ENCODE peak calls at places on chromosome 14, in eight cellular contexts. One of them, this sample, is unnamed.

GRCh38 chr14:32940066-32940651 is 1.5 kb downstream of the NPAS3 start:
- DNase-seq in RPMI7951: peak; percentile 29
- DNase-seq in T follicular helper cell: no peak
- DNase-seq in RWPE1: no peak
- DNase-seq in NCI-H1694 treated with DMSO at 0.1 percent for 48 hours: peak; percentile 20
- DNase-seq in HT1080: peak; percentile 45
- DNase-seq in AML-193: no peak
- DNase-seq in stimulated activated CD8-positive, alpha-beta memory T cell treated with anti-CD3 and anti-CD28 coated beads, Interleukin-7, amount 100 ng/mL, for 1 hour: no peak
- DNase-seq in this sample: no peak

GRCh38 chr14:22689186-22689585 is 45.0 kb upstream of the OR6J1 start:
- DNase-seq in RPMI7951: peak; percentile 98
- DNase-seq in T follicular helper cell: no peak
- DNase-seq in RWPE1: peak; percentile 83
- DNase-seq in AML-193: peak; percentile 3
- DNase-seq in HT1080: peak; percentile 99
- DNase-seq in stimulated activated CD8-positive, alpha-beta memory T cell treated with anti-CD3 and anti-CD28 coated beads, Interleukin-7, amount 100 ng/mL, for 1 hour: no peak
- DNase-seq in NCI-H1694 treated with DMSO at 0.1 percent for 48 hours: no peak
- DNase-seq in this sample: no peak

GRCh38 chr14:100617715-100618693 is 30.8 kb upstream of the BEGAIN start:
- DNase-seq in NCI-H1694 treated with DMSO at 0.1 percent for 48 hours: no peak
- DNase-seq in RPMI7951: no peak
- DNase-seq in HT1080: no peak
- DNase-seq in stimulated activated CD8-positive, alpha-beta memory T cell treated with anti-CD3 and anti-CD28 coated beads, Interleukin-7, amount 100 ng/mL, for 1 hour: no peak
- DNase-seq in RWPE1: no peak
- DNase-seq in AML-193: peak; percentile 62
- DNase-seq in T follicular helper cell: no peak
- DNase-seq in this sample: no peak

GRCh38 chr14:52948039-52948438 is 2.8 kb downstream of the FERMT2 start:
- DNase-seq in HT1080: no peak
- DNase-seq in RPMI7951: no peak
- DNase-seq in RWPE1: no peak
- DNase-seq in AML-193: no peak
- DNase-seq in stimulated activated CD8-positive, alpha-beta memory T cell treated with anti-CD3 and anti-CD28 coated beads, Interleukin-7, amount 100 ng/mL, for 1 hour: no peak
- DNase-seq in NCI-H1694 treated with DMSO at 0.1 percent for 48 hours: no peak
- DNase-seq in T follicular helper cell: no peak
- DNase-seq in this sample: no peak

GRCh38 chr14:74945852-74946658 is 9.3 kb downstream of the PGF start:
- DNase-seq in AML-193: peak; percentile 38
- DNase-seq in HT1080: peak; percentile 56
- DNase-seq in stimulated activated CD8-positive, alpha-beta memory T cell treated with anti-CD3 and anti-CD28 coated beads, Interleukin-7, amount 100 ng/mL, for 1 hour: peak; percentile 59
- DNase-seq in RWPE1: peak; percentile 72
- DNase-seq in NCI-H1694 treated with DMSO at 0.1 percent for 48 hours: peak; percentile 55
- DNase-seq in T follicular helper cell: peak; percentile 60
- DNase-seq in RPMI7951: peak; percentile 54
- DNase-seq in this sample: peak; percentile 8

GRCh38 chr14:103548463-103549351 is 13.8 kb downstream of the BAG5 start:
- DNase-seq in RPMI7951: no peak
- DNase-seq in stimulated activated CD8-positive, alpha-beta memory T cell treated with anti-CD3 and anti-CD28 coated beads, Interleukin-7, amount 100 ng/mL, for 1 hour: no peak
- DNase-seq in T follicular helper cell: no peak
- DNase-seq in RWPE1: no peak
- DNase-seq in AML-193: no peak
- DNase-seq in NCI-H1694 treated with DMSO at 0.1 percent for 48 hours: no peak
- DNase-seq in HT1080: no peak
- DNase-seq in this sample: no peak

GRCh38 chr14:64541261-64541970 is 875 bp downstream of the HSPA2 start:
- DNase-seq in RPMI7951: no peak
- DNase-seq in HT1080: no peak
- DNase-seq in T follicular helper cell: no peak
- DNase-seq in RWPE1: no peak
- DNase-seq in NCI-H1694 treated with DMSO at 0.1 percent for 48 hours: no peak
- DNase-seq in AML-193: no peak
- DNase-seq in stimulated activated CD8-positive, alpha-beta memory T cell treated with anti-CD3 and anti-CD28 coated beads, Interleukin-7, amount 100 ng/mL, for 1 hour: no peak
- DNase-seq in this sample: no peak

GRCh38 chr14:102986810-102987579 is 64.5 kb downstream of the AMN start:
- DNase-seq in T follicular helper cell: no peak
- DNase-seq in RWPE1: peak; percentile 97
- DNase-seq in stimulated activated CD8-positive, alpha-beta memory T cell treated with anti-CD3 and anti-CD28 coated beads, Interleukin-7, amount 100 ng/mL, for 1 hour: no peak
- DNase-seq in AML-193: no peak
- DNase-seq in RPMI7951: no peak
- DNase-seq in HT1080: peak; percentile 65
- DNase-seq in NCI-H1694 treated with DMSO at 0.1 percent for 48 hours: no peak
- DNase-seq in this sample: no peak

GRCh38 chr14:41668346-41668745 is 61.7 kb downstream of the LRFN5 start:
- DNase-seq in RPMI7951: no peak
- DNase-seq in HT1080: no peak
- DNase-seq in stimulated activated CD8-positive, alpha-beta memory T cell treated with anti-CD3 and anti-CD28 coated beads, Interleukin-7, amount 100 ng/mL, for 1 hour: no peak
- DNase-seq in NCI-H1694 treated with DMSO at 0.1 percent for 48 hours: peak; percentile 91
- DNase-seq in AML-193: no peak
- DNase-seq in T follicular helper cell: no peak
- DNase-seq in RWPE1: no peak
- DNase-seq in this sample: peak; percentile 82

GRCh38 chr14:105028251-105028927 is 7.5 kb upstream of the CDCA4 start:
- DNase-seq in RPMI7951: peak; percentile 73
- DNase-seq in AML-193: no peak
- DNase-seq in NCI-H1694 treated with DMSO at 0.1 percent for 48 hours: no peak
- DNase-seq in T follicular helper cell: no peak
- DNase-seq in HT1080: no peak
- DNase-seq in RWPE1: no peak
- DNase-seq in stimulated activated CD8-positive, alpha-beta memory T cell treated with anti-CD3 and anti-CD28 coated beads, Interleukin-7, amount 100 ng/mL, for 1 hour: no peak
- DNase-seq in this sample: no peak

GRCh38 chr14:105199093-105199492 is 18.0 kb upstream of the NUDT14 start:
- DNase-seq in stimulated activated CD8-positive, alpha-beta memory T cell treated with anti-CD3 and anti-CD28 coated beads, Interleukin-7, amount 100 ng/mL, for 1 hour: no peak
- DNase-seq in AML-193: no peak
- DNase-seq in RPMI7951: peak; percentile 48
- DNase-seq in NCI-H1694 treated with DMSO at 0.1 percent for 48 hours: no peak
- DNase-seq in HT1080: peak; percentile 70
- DNase-seq in RWPE1: no peak
- DNase-seq in T follicular helper cell: no peak
- DNase-seq in this sample: no peak

GRCh38 chr14:103019827-103020226 is 37.5 kb downstream of the CDC42BPB start:
- DNase-seq in NCI-H1694 treated with DMSO at 0.1 percent for 48 hours: no peak
- DNase-seq in AML-193: no peak
- DNase-seq in stimulated activated CD8-positive, alpha-beta memory T cell treated with anti-CD3 and anti-CD28 coated beads, Interleukin-7, amount 100 ng/mL, for 1 hour: no peak
- DNase-seq in RPMI7951: no peak
- DNase-seq in RWPE1: no peak
- DNase-seq in T follicular helper cell: no peak
- DNase-seq in HT1080: no peak
- DNase-seq in this sample: no peak

This sample was measured in NCI-H446 treated with DMSO at 0.1 percent for 48 hours.